ENCODE peak calls at places on chromosome 11, in four cellular contexts. D, U, H and V are unnamed samples.

GRCh38 chr11:30868495-30869130 is 282.5 kb upstream of the MPPED2 start:
- DNase-seq in U (no peak), D (no peak), H (no peak), V (no peak)

GRCh38 chr11:47924184-47924671 is 56.1 kb upstream of the PTPRJ start:
- DNase-seq in U (no peak), D (no peak), H (no peak), V (no peak)

GRCh38 chr11:79506734-79507344 is 66.0 kb upstream of the TENM4 start:
- DNase-seq in D (no peak), H (no peak), U (no peak), V (no peak)

GRCh38 chr11:115488945-115489344 is 15.3 kb downstream of the CADM1 start:
- DNase-seq in D (no peak), U (peak; percentile 81), H (no peak), V (no peak)

GRCh38 chr11:73168925-73169579 is 26.9 kb upstream of the FCHSD2 start:
- DNase-seq in D (no peak), U (no peak), H (no peak), V (no peak)

GRCh38 chr11:117583063-117583801 is 213.8 kb downstream of the DSCAML1 start:
- DNase-seq in D (peak; percentile 44), U (no peak), H (peak; percentile 45), V (no peak)

GRCh38 chr11:28922351-28922981 is 814.3 kb downstream of the METTL15 start:
- DNase-seq in U (no peak), D (no peak), H (no peak), V (no peak)

GRCh38 chr11:60914620-60915249 is 777 bp downstream of the TMEM109 start:
- DNase-seq in U (no peak), D (no peak), H (no peak), V (no peak)